ENCODE peak calls at places on chromosomes 12 and 14, in eight cellular contexts. One of them, this sample, is unnamed.

GRCh38 chr14:55122441-55122986 is 6.5 kb upstream of the LGALS3 start:
- DNase-seq in GM23248: no peak
- DNase-seq in lower lobe of right lung: peak; percentile 71
- DNase-seq in CD8-positive, alpha-beta T cell: no peak
- DNase-seq in HCT116: no peak
- DNase-seq in colonic mucosa: peak; percentile 93
- DNase-seq in iPS DF 6.9: no peak
- DNase-seq in uterus: no peak
- DNase-seq in this sample: peak; percentile 91

GRCh38 chr12:221736-222135 is 7.8 kb upstream of the SLC6A12 start:
- DNase-seq in GM23248: no peak
- DNase-seq in lower lobe of right lung: no peak
- DNase-seq in CD8-positive, alpha-beta T cell: no peak
- DNase-seq in HCT116: no peak
- DNase-seq in colonic mucosa: no peak
- DNase-seq in iPS DF 6.9: no peak
- DNase-seq in uterus: no peak
- DNase-seq in this sample: no peak

GRCh38 chr12:90940872-90941499 is 14.0 kb downstream of the CCER1 start:
- DNase-seq in GM23248: peak; percentile 76
- DNase-seq in lower lobe of right lung: no peak
- DNase-seq in CD8-positive, alpha-beta T cell: no peak
- DNase-seq in HCT116: peak; percentile 55
- DNase-seq in colonic mucosa: no peak
- DNase-seq in iPS DF 6.9: no peak
- DNase-seq in uterus: no peak
- DNase-seq in this sample: no peak

GRCh38 chr12:80892597-80893445 is 44.9 kb downstream of the LIN7A start:
- DNase-seq in GM23248: peak; percentile 58
- DNase-seq in lower lobe of right lung: no peak
- DNase-seq in CD8-positive, alpha-beta T cell: no peak
- DNase-seq in HCT116: no peak
- DNase-seq in colonic mucosa: no peak
- DNase-seq in iPS DF 6.9: no peak
- DNase-seq in uterus: no peak
- DNase-seq in this sample: no peak

GRCh38 chr14:100392266-100392850 is 69.2 kb downstream of the SLC25A47 start:
- DNase-seq in GM23248: peak; percentile 54
- DNase-seq in lower lobe of right lung: no peak
- DNase-seq in CD8-positive, alpha-beta T cell: no peak
- DNase-seq in HCT116: no peak
- DNase-seq in colonic mucosa: no peak
- DNase-seq in iPS DF 6.9: no peak
- DNase-seq in uterus: no peak
- DNase-seq in this sample: no peak

GRCh38 chr12:116331876-116332275 is 54.4 kb upstream of the MED13L start:
- DNase-seq in GM23248: no peak
- DNase-seq in lower lobe of right lung: no peak
- DNase-seq in CD8-positive, alpha-beta T cell: no peak
- DNase-seq in HCT116: no peak
- DNase-seq in colonic mucosa: no peak
- DNase-seq in iPS DF 6.9: no peak
- DNase-seq in uterus: no peak
- DNase-seq in this sample: no peak

GRCh38 chr12:88544991-88545684 is 35.1 kb downstream of the KITLG start:
- DNase-seq in GM23248: no peak
- DNase-seq in lower lobe of right lung: no peak
- DNase-seq in CD8-positive, alpha-beta T cell: no peak
- DNase-seq in HCT116: no peak
- DNase-seq in colonic mucosa: no peak
- DNase-seq in iPS DF 6.9: no peak
- DNase-seq in uterus: no peak
- DNase-seq in this sample: no peak

GRCh38 chr14:89251066-89251465 is 166.0 kb downstream of the FOXN3 start:
- DNase-seq in GM23248: peak; percentile 21
- DNase-seq in lower lobe of right lung: no peak
- DNase-seq in CD8-positive, alpha-beta T cell: no peak
- DNase-seq in HCT116: no peak
- DNase-seq in colonic mucosa: no peak
- DNase-seq in iPS DF 6.9: no peak
- DNase-seq in uterus: no peak
- DNase-seq in this sample: no peak

GRCh38 chr12:43131304-43131703 is 420.7 kb downstream of the ADAMTS20 start:
- DNase-seq in GM23248: no peak
- DNase-seq in lower lobe of right lung: no peak
- DNase-seq in CD8-positive, alpha-beta T cell: no peak
- DNase-seq in HCT116: no peak
- DNase-seq in colonic mucosa: no peak
- DNase-seq in iPS DF 6.9: peak; percentile 9
- DNase-seq in uterus: no peak
- DNase-seq in this sample: no peak

GRCh38 chr12:32541754-32542374 is 137.2 kb upstream of the DNM1L start:
- DNase-seq in GM23248: peak; percentile 17
- DNase-seq in lower lobe of right lung: no peak
- DNase-seq in CD8-positive, alpha-beta T cell: no peak
- DNase-seq in HCT116: no peak
- DNase-seq in colonic mucosa: no peak
- DNase-seq in iPS DF 6.9: no peak
- DNase-seq in uterus: no peak
- DNase-seq in this sample: no peak

GRCh38 chr12:39138268-39138667 is 232.9 kb upstream of the CPNE8 start:
- DNase-seq in GM23248: no peak
- DNase-seq in lower lobe of right lung: no peak
- DNase-seq in CD8-positive, alpha-beta T cell: no peak
- DNase-seq in HCT116: no peak
- DNase-seq in colonic mucosa: no peak
- DNase-seq in iPS DF 6.9: no peak
- DNase-seq in uterus: no peak
- DNase-seq in this sample: no peak

GRCh38 chr12:113903381-113903863 is 62.7 kb downstream of the RBM19 start:
- DNase-seq in GM23248: peak; percentile 66
- DNase-seq in lower lobe of right lung: no peak
- DNase-seq in CD8-positive, alpha-beta T cell: no peak
- DNase-seq in HCT116: no peak
- DNase-seq in colonic mucosa: no peak
- DNase-seq in iPS DF 6.9: no peak
- DNase-seq in uterus: no peak
- DNase-seq in this sample: no peak

GRCh38 chr14:99899578-99900178 is 106.5 kb downstream of the EML1 start:
- DNase-seq in GM23248: peak; percentile 47
- DNase-seq in lower lobe of right lung: no peak
- DNase-seq in CD8-positive, alpha-beta T cell: no peak
- DNase-seq in HCT116: peak; percentile 8
- DNase-seq in colonic mucosa: no peak
- DNase-seq in iPS DF 6.9: no peak
- DNase-seq in uterus: no peak
- DNase-seq in this sample: no peak

GRCh38 chr12:124506145-124506831 is 61.1 kb downstream of the NCOR2 start:
- DNase-seq in GM23248: peak; percentile 76
- DNase-seq in lower lobe of right lung: peak; percentile 91
- DNase-seq in CD8-positive, alpha-beta T cell: no peak
- DNase-seq in HCT116: no peak
- DNase-seq in colonic mucosa: peak; percentile 74
- DNase-seq in iPS DF 6.9: no peak
- DNase-seq in uterus: peak; percentile 87
- DNase-seq in this sample: peak; percentile 77

GRCh38 chr12:104600790-104601739 is 144.3 kb downstream of the CHST11 start:
- DNase-seq in GM23248: no peak
- DNase-seq in lower lobe of right lung: no peak
- DNase-seq in CD8-positive, alpha-beta T cell: no peak
- DNase-seq in HCT116: no peak
- DNase-seq in colonic mucosa: no peak
- DNase-seq in iPS DF 6.9: no peak
- DNase-seq in uterus: no peak
- DNase-seq in this sample: no peak

GRCh38 chr14:66121859-66122258 is 364.3 kb upstream of the CCDC196 start:
- DNase-seq in GM23248: no peak
- DNase-seq in lower lobe of right lung: no peak
- DNase-seq in CD8-positive, alpha-beta T cell: no peak
- DNase-seq in HCT116: no peak
- DNase-seq in colonic mucosa: no peak
- DNase-seq in iPS DF 6.9: no peak
- DNase-seq in uterus: no peak
- DNase-seq in this sample: no peak

GRCh38 chr12:51428256-51428655 is 3.6 kb downstream of the SLC4A8 start:
- DNase-seq in GM23248: no peak
- DNase-seq in lower lobe of right lung: no peak
- DNase-seq in CD8-positive, alpha-beta T cell: no peak
- DNase-seq in HCT116: no peak
- DNase-seq in colonic mucosa: no peak
- DNase-seq in iPS DF 6.9: no peak
- DNase-seq in uterus: no peak
- DNase-seq in this sample: no peak

GRCh38 chr12:71671311-71671710 is 7.2 kb downstream of the THAP2 start:
- DNase-seq in GM23248: no peak
- DNase-seq in lower lobe of right lung: no peak
- DNase-seq in CD8-positive, alpha-beta T cell: no peak
- DNase-seq in HCT116: no peak
- DNase-seq in colonic mucosa: no peak
- DNase-seq in iPS DF 6.9: no peak
- DNase-seq in uterus: no peak
- DNase-seq in this sample: no peak

GRCh38 chr12:71666259-71666658 is 2.2 kb downstream of the THAP2 start:
- DNase-seq in GM23248: no peak
- DNase-seq in lower lobe of right lung: no peak
- DNase-seq in CD8-positive, alpha-beta T cell: no peak
- DNase-seq in HCT116: no peak
- DNase-seq in colonic mucosa: no peak
- DNase-seq in iPS DF 6.9: no peak
- DNase-seq in uterus: no peak
- DNase-seq in this sample: no peak

DNA sequence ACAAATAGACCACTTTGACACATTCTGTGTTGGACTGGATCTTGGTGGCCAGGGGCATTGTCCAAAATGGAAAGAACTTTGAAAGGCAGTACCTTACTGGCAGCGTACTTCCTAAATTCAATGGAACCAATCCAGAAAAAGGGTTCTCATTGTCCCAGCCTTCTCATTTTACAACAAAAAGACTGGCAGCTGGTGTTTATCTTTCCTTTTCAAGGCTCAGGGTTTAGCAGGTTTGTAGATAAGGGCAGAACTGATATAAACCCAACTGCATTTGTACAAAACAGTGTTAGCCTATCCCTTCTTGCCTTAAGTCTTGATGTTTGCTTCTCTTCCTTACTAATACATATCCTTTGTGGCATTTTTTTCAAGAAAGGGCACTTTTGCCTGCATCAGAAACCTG is 7.7 kb downstream of the THAP2 start:
- DNase-seq in GM23248: no peak
- DNase-seq in lower lobe of right lung: no peak
- DNase-seq in CD8-positive, alpha-beta T cell: no peak
- DNase-seq in HCT116: no peak
- DNase-seq in colonic mucosa: no peak
- DNase-seq in iPS DF 6.9: no peak
- DNase-seq in uterus: no peak
- DNase-seq in this sample: no peak
- H3K4me1 ChIP-seq in GM23248: no peaks in the 10 kb centered on the region
- H3K4me1 ChIP-seq in lower lobe of right lung: no peaks in the 10 kb centered on the region
- H3K4me1 ChIP-seq in CD8-positive, alpha-beta T cell: no peaks in the 10 kb centered on the region
- H3K4me1 ChIP-seq in HCT116: no peaks in the 10 kb centered on the region
- H3K4me1 ChIP-seq in colonic mucosa: no peaks in the 10 kb centered on the region
- H3K4me1 ChIP-seq in iPS DF 6.9: no peaks in the 10 kb centered on the region
- H3K4me1 ChIP-seq in uterus: no peaks in the 10 kb centered on the region
- H3K4me1 ChIP-seq in this sample: no peaks in the 10 kb centered on the region

GRCh38 chr14:73755434-73756014 is 41.3 kb upstream of the PNMA1 start:
- DNase-seq in GM23248: peak; percentile 54
- DNase-seq in lower lobe of right lung: no peak
- DNase-seq in CD8-positive, alpha-beta T cell: no peak
- DNase-seq in HCT116: no peak
- DNase-seq in colonic mucosa: peak; percentile 76
- DNase-seq in iPS DF 6.9: no peak
- DNase-seq in uterus: no peak
- DNase-seq in this sample: peak; percentile 77

GRCh38 chr14:73753043-73753886 is 39.1 kb upstream of the PNMA1 start:
- DNase-seq in GM23248: peak; percentile 51
- DNase-seq in lower lobe of right lung: no peak
- DNase-seq in CD8-positive, alpha-beta T cell: no peak
- DNase-seq in HCT116: no peak
- DNase-seq in colonic mucosa: peak; percentile 90
- DNase-seq in iPS DF 6.9: no peak
- DNase-seq in uterus: peak; percentile 77
- DNase-seq in this sample: peak; percentile 87

GRCh38 chr14:73753887-73754880 is 40.0 kb upstream of the PNMA1 start:
- DNase-seq in GM23248: peak; percentile 69
- DNase-seq in lower lobe of right lung: no peak
- DNase-seq in CD8-positive, alpha-beta T cell: no peak
- DNase-seq in HCT116: no peak
- DNase-seq in colonic mucosa: peak; percentile 77
- DNase-seq in iPS DF 6.9: no peak
- DNase-seq in uterus: no peak
- DNase-seq in this sample: peak; percentile 70

GRCh38 chr14:73757381-73757780 is 43.2 kb upstream of the PNMA1 start:
- DNase-seq in GM23248: no peak
- DNase-seq in lower lobe of right lung: no peak
- DNase-seq in CD8-positive, alpha-beta T cell: no peak
- DNase-seq in HCT116: no peak
- DNase-seq in colonic mucosa: no peak
- DNase-seq in iPS DF 6.9: no peak
- DNase-seq in uterus: no peak
- DNase-seq in this sample: no peak

GRCh38 chr14:73754911-73755360 is 40.8 kb upstream of the PNMA1 start:
- DNase-seq in GM23248: peak; percentile 75
- DNase-seq in lower lobe of right lung: no peak
- DNase-seq in CD8-positive, alpha-beta T cell: no peak
- DNase-seq in HCT116: no peak
- DNase-seq in colonic mucosa: no peak
- DNase-seq in iPS DF 6.9: no peak
- DNase-seq in uterus: no peak
- DNase-seq in this sample: peak; percentile 59
- H3K4me1 ChIP-seq in GM23248: peaks cover 67% of the 10 kb centered on the region
- H3K4me1 ChIP-seq in lower lobe of right lung: peaks cover 92% of the 10 kb centered on the region
- H3K4me1 ChIP-seq in CD8-positive, alpha-beta T cell: peaks cover 89% of the 10 kb centered on the region
- H3K4me1 ChIP-seq in HCT116: peaks cover 45% of the 10 kb centered on the region
- H3K4me1 ChIP-seq in colonic mucosa: peaks cover 77% of the 10 kb centered on the region
- H3K4me1 ChIP-seq in iPS DF 6.9: peaks cover 9% of the 10 kb centered on the region
- H3K4me1 ChIP-seq in uterus: peaks cover 31% of the 10 kb centered on the region
- H3K4me1 ChIP-seq in this sample: peaks cover 85% of the 10 kb centered on the region

GRCh38 chr12:52591521-52591920 is 9.7 kb downstream of the KRT72 start:
- DNase-seq in GM23248: no peak
- DNase-seq in lower lobe of right lung: no peak
- DNase-seq in CD8-positive, alpha-beta T cell: no peak
- DNase-seq in HCT116: no peak
- DNase-seq in colonic mucosa: no peak
- DNase-seq in iPS DF 6.9: no peak
- DNase-seq in uterus: no peak
- DNase-seq in this sample: no peak
- H3K4me1 ChIP-seq in GM23248: no peaks in the 10 kb centered on the region
- H3K4me1 ChIP-seq in lower lobe of right lung: no peaks in the 10 kb centered on the region
- H3K4me1 ChIP-seq in CD8-positive, alpha-beta T cell: peaks cover 10% of the 10 kb centered on the region
- H3K4me1 ChIP-seq in HCT116: no peaks in the 10 kb centered on the region
- H3K4me1 ChIP-seq in colonic mucosa: no peaks in the 10 kb centered on the region
- H3K4me1 ChIP-seq in iPS DF 6.9: no peaks in the 10 kb centered on the region
- H3K4me1 ChIP-seq in uterus: no peaks in the 10 kb centered on the region
- H3K4me1 ChIP-seq in this sample: no peaks in the 10 kb centered on the region

GRCh38 chr14:95525999-95526398 is 8.9 kb upstream of the GLRX5 start:
- DNase-seq in GM23248: no peak
- DNase-seq in lower lobe of right lung: no peak
- DNase-seq in CD8-positive, alpha-beta T cell: peak; percentile 42
- DNase-seq in HCT116: no peak
- DNase-seq in colonic mucosa: no peak
- DNase-seq in iPS DF 6.9: no peak
- DNase-seq in uterus: no peak
- DNase-seq in this sample: no peak
- H3K4me1 ChIP-seq in GM23248: peaks cover 51% of the 10 kb centered on the region
- H3K4me1 ChIP-seq in lower lobe of right lung: peaks cover 68% of the 10 kb centered on the region
- H3K4me1 ChIP-seq in CD8-positive, alpha-beta T cell: peaks cover 54% of the 10 kb centered on the region
- H3K4me1 ChIP-seq in HCT116: peaks cover 21% of the 10 kb centered on the region
- H3K4me1 ChIP-seq in colonic mucosa: peaks cover 11% of the 10 kb centered on the region
- H3K4me1 ChIP-seq in iPS DF 6.9: no peaks in the 10 kb centered on the region
- H3K4me1 ChIP-seq in uterus: no peaks in the 10 kb centered on the region
- H3K4me1 ChIP-seq in this sample: peaks cover 45% of the 10 kb centered on the region

This sample was measured in transverse colon.